ENCODE peak calls at places on chromosome 13, in ten cellular contexts. D, P, X, Q, V, A, I, W, Z and E are unnamed samples.
A peak's percentile ranks its signal among the peaks of the same experiment; 100 is the strongest.

GRCh38 chr13:75400775-75401174 is 81.2 kb downstream of the TBC1D4 start:
- DNase-seq in P (no peak), W (no peak), V (no peak), Z (no peak), Q (no peak), I (no peak), A (no peak), D (no peak), X (no peak), E (no peak)

GRCh38 chr13:65943024-65943423 is 1287.1 kb downstream of the PCDH9 start:
- DNase-seq in P (peak; percentile 43), Q (no peak), I (no peak), V (no peak), D (no peak), X (no peak), Z (no peak), W (no peak), A (no peak), E (no peak)

GRCh38 chr13:107231941-107232340 is 664.0 kb upstream of the ARGLU1 start:
- DNase-seq in Q (no peak), V (no peak), X (no peak), I (no peak), D (no peak), A (no peak), W (no peak), Z (no peak), P (no peak), E (no peak)

GRCh38 chr13:23848019-23848418 is 41.2 kb downstream of the MIPEP start:
- DNase-seq in W (no peak), A (no peak), Z (no peak), Q (no peak), I (no peak), X (no peak), D (no peak), P (no peak), V (no peak), E (no peak)

GRCh38 chr13:57087006-57087405 is 53.7 kb upstream of the PRR20A start:
- DNase-seq in P (no peak), Z (no peak), D (no peak), V (no peak), A (no peak), W (no peak), I (no peak), Q (no peak), X (no peak), E (no peak)

GRCh38 chr13:91960947-91961346 is 562.5 kb downstream of the GPC5 start:
- DNase-seq in I (no peak), P (no peak), Z (no peak), Q (no peak), W (no peak), A (no peak), X (no peak), V (no peak), D (no peak), E (no peak)

GRCh38 chr13:97802213-97802612 is 151.3 kb upstream of the IPO5 start:
- DNase-seq in Z (no peak), A (no peak), D (no peak), I (no peak), W (no peak), P (no peak), V (no peak), Q (no peak), X (no peak), E (no peak)

GRCh38 chr13:29994911-29995601 is 144.6 kb upstream of the UBL3 start:
- DNase-seq in P (peak; percentile 45), V (no peak), I (no peak), Z (no peak), X (no peak), D (no peak), Q (no peak), W (no peak), A (peak; percentile 7), E (no peak)

GRCh38 chr13:46543307-46543706 is 9.7 kb upstream of the LRCH1 start:
- DNase-seq in X (no peak), D (no peak), Q (no peak), Z (no peak), P (no peak), V (no peak), I (no peak), A (no peak), W (no peak), E (no peak)

GRCh38 chr13:29513002-29513980 is 82.2 kb downstream of the SLC7A1 start:
- DNase-seq in D (no peak), X (no peak), A (no peak), Q (no peak), P (no peak), V (peak; percentile 68), I (no peak), Z (no peak), W (no peak), E (no peak)

GRCh38 chr13:30398601-30399072 is 23.7 kb upstream of the UBE2L5 start:
- DNase-seq in W (peak; percentile 25), Q (no peak), P (no peak), I (no peak), A (no peak), Z (no peak), V (no peak), D (peak; percentile 59), X (no peak), E (no peak)

GRCh38 chr13:76762731-76763130 is 123.5 kb downstream of the KCTD12 start:
- DNase-seq in D (no peak), X (no peak), P (no peak), I (no peak), W (no peak), V (no peak), Q (no peak), Z (peak; percentile 15), A (no peak), E (no peak)

GRCh38 chr13:21405309-21405708 is 53.8 kb downstream of the ZDHHC20 start:
- DNase-seq in Q (no peak), P (no peak), X (no peak), I (no peak), V (no peak), D (no peak), Z (peak; percentile 20), A (no peak), W (no peak), E (no peak)
- H3K27ac ChIP-seq in Q (no peak overlapping the region), P (no peak overlapping the region), X (no peak overlapping the region), I (no peak overlapping the region), V (no peak overlapping the region), D (no peak overlapping the region), Z (no peak overlapping the region), A (no peak overlapping the region), W (no peak overlapping the region), E (no peak overlapping the region)

GRCh38 chr13:37869506-37869755 is 141 bp downstream of the TRPC4 start:
- DNase-seq in Z (peak; percentile 70), I (peak; percentile 78), D (no peak), Q (no peak), P (no peak), V (no peak), A (no peak), W (no peak), X (no peak), E (no peak)

GRCh38 chr13:37869756-37870488 is at the start of gene TRPC4:
- DNase-seq in Q (peak; percentile 72), D (peak; percentile 26), W (peak; percentile 20), V (peak; percentile 67), X (peak; percentile 79), A (no peak), P (peak; percentile 29), Z (peak; percentile 84), I (peak; percentile 92), E (peak; percentile 41)

GRCh38 chr13:37868691-37869505 is 674 bp downstream of the TRPC4 start:
- DNase-seq in Q (no peak), D (no peak), X (peak; percentile 46), I (peak; percentile 76), A (no peak), Z (peak; percentile 59), W (no peak), P (no peak), V (no peak), E (no peak)

GRCh38 chr13:37870489-37870845 is 895 bp upstream of the TRPC4 start:
- DNase-seq in P (no peak), Z (no peak), A (no peak), Q (no peak), X (no peak), I (no peak), W (no peak), D (no peak), V (no peak), E (no peak)

DNA sequence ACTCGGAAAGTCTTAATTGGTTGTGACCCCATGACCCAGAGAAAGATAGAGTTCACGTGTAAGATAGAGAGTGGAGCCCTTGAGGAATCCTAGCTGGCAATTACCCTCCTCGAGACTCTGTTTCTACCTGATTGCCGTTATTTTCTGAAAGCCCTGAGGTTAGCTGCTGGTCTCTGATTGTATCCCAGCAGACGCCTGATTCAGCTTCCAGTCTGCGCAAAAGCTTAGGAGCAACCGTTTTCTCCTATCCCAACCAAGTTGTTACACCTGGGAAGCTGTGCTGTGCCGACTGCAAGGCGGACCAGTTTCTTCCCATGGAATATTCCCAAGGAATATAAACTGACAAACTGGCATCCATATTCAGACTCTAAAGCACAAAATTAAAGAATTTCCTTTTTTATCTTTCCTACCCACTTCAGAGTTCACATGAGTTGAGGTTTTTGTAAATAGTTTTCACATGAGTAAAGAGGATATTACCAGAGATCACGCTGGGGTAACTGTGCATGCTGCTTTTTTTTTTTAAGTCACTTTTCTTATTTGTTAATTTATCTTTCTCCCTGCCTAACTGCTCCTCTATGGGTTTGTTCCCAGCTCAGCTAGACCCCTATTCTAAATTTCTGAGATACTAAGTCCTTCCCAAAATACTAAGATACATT is 1.5 kb upstream of the TRPC4 start:
- DNase-seq in Q (no peak), W (no peak), P (no peak), Z (peak; percentile 23), D (no peak), X (peak; percentile 61), I (peak; percentile 77), V (no peak), A (no peak), E (no peak)
- H3K4me3 ChIP-seq in Q (no peak overlapping the region), W (no peak overlapping the region), P (no peak overlapping the region), Z (no peak overlapping the region), D (no peak overlapping the region), X (peak overlapping the region; percentile 77), I (peak overlapping the region; percentile 95), V (no peak overlapping the region), A (no peak overlapping the region), E (no peak overlapping the region)

DNA sequence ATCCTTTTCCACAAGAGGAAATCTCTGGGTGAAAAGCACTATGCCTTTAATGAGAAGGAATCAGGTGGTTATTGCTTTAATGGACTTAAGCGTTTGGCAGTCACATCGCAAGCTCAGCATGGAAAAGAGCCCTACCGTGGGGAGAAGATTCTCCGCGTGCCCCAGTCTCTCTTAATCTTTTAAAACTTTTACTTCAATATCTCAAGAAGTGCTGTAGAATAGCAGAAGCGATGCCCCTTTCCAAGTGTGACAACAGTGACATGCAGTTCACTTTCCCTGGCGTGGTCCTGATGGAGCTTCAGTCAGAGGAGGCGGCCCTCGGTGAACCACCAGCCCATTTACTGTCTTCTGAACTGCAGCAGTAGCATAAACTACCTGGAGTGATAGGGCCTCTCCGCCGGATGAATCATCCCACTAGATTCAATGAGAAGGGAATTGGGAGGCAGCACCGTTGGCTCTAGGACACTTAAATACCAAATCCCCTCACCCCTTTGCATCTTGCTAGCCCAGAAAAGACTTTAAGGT is 112.7 kb upstream of the GPR12 start:
- DNase-seq in I (peak; percentile 50), Z (peak; percentile 40), D (no peak), P (no peak), W (no peak), V (no peak), A (no peak), Q (no peak), X (no peak), E (no peak)
- TF ChIP-seq CTCF in I (peak; percentile 36), Z (no peak), D (no peak), P (no peak), W (no peak), V (no peak), A (no peak), Q (no peak), X (no peak), E (peak; percentile 4)

GRCh38 chr13:40583738-40584137 is 82.7 kb downstream of the FOXO1 start:
- DNase-seq in D (no peak), Z (no peak), P (no peak), V (no peak), I (no peak), Q (no peak), X (no peak), A (no peak), W (no peak), E (no peak)
- H3K27ac ChIP-seq in D (no peak overlapping the region), Z (peak overlapping the region; percentile 51), P (no peak overlapping the region), V (no peak overlapping the region), I (no peak overlapping the region), Q (no peak overlapping the region), X (no peak overlapping the region), A (peak overlapping the region; percentile 14), W (no peak overlapping the region), E (no peak overlapping the region)